ENCODE peak calls at places on chromosomes 1 and 21, in eight cellular contexts. F, X, A, S, K, M, Z and H are unnamed samples.

GRCh38 chr1:21818661-21819060 is 6.6 kb downstream of the LDLRAD2 start:
- DNase-seq in S (no peak), Z (peak; percentile 60), F (peak; percentile 80), K (peak; percentile 82), X (no peak), A (peak; percentile 75), M (no peak), H (peak; percentile 76)

GRCh38 chr1:2859881-2860430 is 58.5 kb upstream of the TTC34 start:
- DNase-seq in Z (no peak), M (no peak), F (no peak), S (peak; percentile 26), K (no peak), X (no peak), A (no peak), H (no peak)

GRCh38 chr1:114979278-114979891 is 50.2 kb upstream of the TSHB start:
- DNase-seq in Z (peak; percentile 70), S (no peak), A (no peak), X (peak; percentile 26), K (peak; percentile 64), F (no peak), M (peak; percentile 13), H (no peak)

GRCh38 chr1:3775498-3776230 is 3.1 kb downstream of the SMIM1 start:
- DNase-seq in F (peak; percentile 86), A (peak; percentile 85), Z (peak; percentile 55), S (peak; percentile 84), M (no peak), X (peak; percentile 71), K (peak; percentile 98), H (peak; percentile 86)

GRCh38 chr21:28421716-28422480 is 570.8 kb downstream of the LTN1 start:
- DNase-seq in S (no peak), M (no peak), F (no peak), Z (no peak), A (no peak), X (no peak), K (no peak), H (no peak)

GRCh38 chr1:166383137-166383536 is 216.3 kb upstream of the FAM78B start:
- DNase-seq in A (no peak), F (no peak), M (no peak), X (no peak), Z (no peak), K (no peak), S (no peak), H (no peak)

GRCh38 chr21:14988760-14989159 is 76.0 kb downstream of the NRIP1 start:
- DNase-seq in X (no peak), M (no peak), A (no peak), S (no peak), F (no peak), Z (no peak), K (no peak), H (no peak)

GRCh38 chr21:15722591-15723324 is 7.0 kb upstream of the USP25 start:
- DNase-seq in X (no peak), M (no peak), Z (peak; percentile 43), F (no peak), S (no peak), A (no peak), K (no peak), H (no peak)

GRCh38 chr1:238336531-238336930 is 445.8 kb upstream of the ZP4 start:
- DNase-seq in Z (no peak), X (no peak), K (no peak), M (no peak), A (no peak), F (no peak), S (no peak), H (no peak)

GRCh38 chr21:32994305-32994704 is 31.4 kb upstream of the OLIG2 start:
- DNase-seq in S (no peak), Z (no peak), M (no peak), F (no peak), X (no peak), K (peak; percentile 20), A (no peak), H (no peak)

GRCh38 chr1:10598088-10598712 is 123.5 kb downstream of the PEX14 start:
- DNase-seq in K (no peak), S (no peak), M (no peak), X (no peak), F (no peak), A (no peak), Z (peak; percentile 43), H (no peak)

GRCh38 chr1:5509664-5510452 is 482.4 kb downstream of the NPHP4 start:
- DNase-seq in M (no peak), Z (peak; percentile 72), A (peak; percentile 84), F (peak; percentile 80), K (peak; percentile 72), X (peak; percentile 25), S (peak; percentile 75), H (peak; percentile 90)

GRCh38 chr1:71738256-71738655 is 544.1 kb downstream of the NEGR1 start:
- DNase-seq in A (no peak), X (no peak), M (no peak), F (no peak), K (no peak), Z (no peak), S (no peak), H (no peak)

GRCh38 chr1:241551759-241552638 is 19.8 kb downstream of the KMO start:
- DNase-seq in F (no peak), S (no peak), A (peak; percentile 18), K (peak; percentile 79), Z (no peak), M (peak; percentile 46), X (peak; percentile 84), H (peak; percentile 88)

GRCh38 chr1:115089443-115090340 is at the start of gene TSPAN2:
- DNase-seq in F (peak; percentile 32), M (no peak), Z (peak; percentile 51), X (no peak), K (peak; percentile 8), S (peak; percentile 90), A (no peak), H (peak; percentile 91)

GRCh38 chr1:107244734-107245495 is 104.1 kb downstream of the NTNG1 start:
- DNase-seq in Z (no peak), M (no peak), K (no peak), X (no peak), S (no peak), F (no peak), A (no peak), H (no peak)

GRCh38 chr1:7373251-7373650 is 397.8 kb upstream of the VAMP3 start:
- DNase-seq in X (no peak), A (no peak), F (no peak), S (no peak), M (no peak), K (no peak), Z (no peak), H (peak; percentile 51)

GRCh38 chr1:12345350-12346217 is 115.8 kb downstream of the VPS13D start:
- DNase-seq in K (no peak), Z (no peak), F (no peak), A (no peak), X (no peak), S (no peak), M (peak; percentile 5), H (no peak)

GRCh38 chr1:11157394-11157793 is 31.8 kb upstream of the ANGPTL7 start:
- DNase-seq in F (no peak), A (no peak), S (no peak), M (no peak), X (no peak), Z (no peak), K (no peak), H (no peak)

GRCh38 chr1:15219280-15220023 is 27.6 kb upstream of the FHAD1 start:
- DNase-seq in Z (no peak), K (no peak), A (no peak), M (no peak), X (no peak), F (no peak), S (peak; percentile 60), H (no peak)

GRCh38 chr1:23097316-23097715 is 71.3 kb downstream of the LUZP1 start:
- DNase-seq in K (no peak), Z (no peak), S (no peak), M (no peak), X (no peak), A (no peak), F (no peak), H (no peak)

GRCh38 chr1:158177705-158178450 is 2.8 kb upstream of the CD1D start:
- DNase-seq in Z (peak; percentile 86), K (peak; percentile 80), S (peak; percentile 98), A (no peak), X (no peak), M (no peak), F (no peak), H (peak; percentile 97)

GRCh38 chr1:66996018-66996682 is 57.8 kb downstream of the SLC35D1 start:
- DNase-seq in K (peak; percentile 77), F (peak; percentile 22), M (peak; percentile 59), X (peak; percentile 58), Z (peak; percentile 78), A (peak; percentile 5), S (no peak), H (no peak)

GRCh38 chr1:114707604-114708003 is 9.0 kb downstream of the NRAS start:
- DNase-seq in S (no peak), X (no peak), F (no peak), Z (no peak), K (no peak), M (no peak), A (no peak), H (no peak)

GRCh38 chr1:85617582-85618237 is 37.1 kb downstream of the CCN1 start:
- DNase-seq in F (no peak), S (no peak), K (no peak), A (no peak), X (no peak), M (no peak), Z (no peak), H (no peak)

DNA sequence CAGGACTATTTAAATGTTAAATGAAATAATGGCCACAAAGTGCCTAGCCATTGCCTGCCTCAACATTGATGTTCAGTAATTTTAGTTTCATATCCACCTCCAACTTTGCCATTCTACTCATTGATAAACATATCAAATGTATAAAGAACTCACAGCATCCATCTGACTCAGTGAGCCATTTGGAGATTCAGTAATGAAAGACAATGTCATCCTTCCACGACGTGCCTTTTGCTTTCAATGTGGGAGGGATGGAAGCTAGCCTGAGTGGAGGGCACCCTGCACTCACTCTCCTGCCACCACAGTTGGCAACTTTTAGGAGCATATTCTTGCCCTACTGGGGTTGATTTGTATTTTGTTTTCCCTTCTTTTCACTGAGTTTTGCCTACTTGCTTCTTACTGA is 151.5 kb downstream of the GLUL start:
- DNase-seq in S (no peak), A (no peak), Z (no peak), M (no peak), X (no peak), F (no peak), K (no peak), H (no peak)
- TF ChIP-seq POLR2AphosphoS5 in S (no peak), A (no peak), Z (no peak), M (no peak), X (no peak), F (no peak), K (no peak), H (no peak)

GRCh38 chr1:148309940-148310500 is 157.9 kb upstream of the NBPF11 start:
- DNase-seq in F (no peak), S (peak; percentile 87), M (no peak), X (no peak), K (no peak), Z (no peak), A (no peak), H (no peak)
- TF ChIP-seq POLR2AphosphoS5 in F (no peak), S (peak; percentile 58), M (no peak), X (no peak), K (no peak), Z (no peak), A (no peak), H (no peak)

GRCh38 chr1:43453442-43454269 is at the start of gene HYI:
- DNase-seq in M (peak; percentile 44), X (peak; percentile 59), Z (peak; percentile 85), S (peak; percentile 95), K (peak; percentile 63), F (peak; percentile 63), A (peak; percentile 58), H (peak; percentile 92)
- TF ChIP-seq POLR2AphosphoS5 in M (no peak), X (peak; percentile 85), Z (peak; percentile 48), S (peak; percentile 47), K (no peak), F (peak; percentile 33), A (peak; percentile 14), H (peak; percentile 80)

GRCh38 chr1:18597159-18598042 is 33.2 kb upstream of the PAX7 start:
- DNase-seq in F (peak; percentile 48), Z (peak; percentile 67), A (no peak), K (peak; percentile 69), X (no peak), M (no peak), S (peak; percentile 80), H (peak; percentile 83)
- TF ChIP-seq POLR2AphosphoS5 in F (no peak), Z (no peak), A (no peak), K (no peak), X (no peak), M (no peak), S (no peak), H (no peak)